ENCODE peak calls at places on chromosome 17, in four cellular contexts. One of them, this sample, is unnamed.

GRCh38 chr17:82030470-82031302 is 792 bp upstream of the RAC3 start:
- DNase-seq in stimulated activated CD4-positive, alpha-beta T cell treated with anti-CD3 and anti-CD28 coated beads, Interleukin-2, amount 100 ng/mL, for 48 hours: peak
- DNase-seq in osteoblast: peak
- DNase-seq in endodermal cell: peak
- DNase-seq in this sample: peak

GRCh38 chr17:6374761-6375312 is 60.1 kb downstream of the AIPL1 start:
- DNase-seq in stimulated activated CD4-positive, alpha-beta T cell treated with anti-CD3 and anti-CD28 coated beads, Interleukin-2, amount 100 ng/mL, for 48 hours: peak
- DNase-seq in endodermal cell: peak
- DNase-seq in osteoblast: no peak
- DNase-seq in this sample: peak

GRCh38 chr17:77634710-77635109 is 323.8 kb upstream of the TNRC6C start:
- DNase-seq in stimulated activated CD4-positive, alpha-beta T cell treated with anti-CD3 and anti-CD28 coated beads, Interleukin-2, amount 100 ng/mL, for 48 hours: no peak
- DNase-seq in endodermal cell: no peak
- DNase-seq in osteoblast: no peak
- DNase-seq in this sample: no peak

GRCh38 chr17:17205368-17206148 is 575 bp downstream of the PLD6 start:
- DNase-seq in stimulated activated CD4-positive, alpha-beta T cell treated with anti-CD3 and anti-CD28 coated beads, Interleukin-2, amount 100 ng/mL, for 48 hours: peak
- DNase-seq in endodermal cell: no peak
- DNase-seq in osteoblast: peak
- DNase-seq in this sample: peak

GRCh38 chr17:43984521-43984920 is 19.9 kb upstream of the NAGS start:
- DNase-seq in endodermal cell: peak
- DNase-seq in osteoblast: no peak
- DNase-seq in stimulated activated CD4-positive, alpha-beta T cell treated with anti-CD3 and anti-CD28 coated beads, Interleukin-2, amount 100 ng/mL, for 48 hours: no peak
- DNase-seq in this sample: no peak

GRCh38 chr17:81911969-81912368 is 770 bp upstream of the PCYT2 start:
- DNase-seq in osteoblast: no peak
- DNase-seq in endodermal cell: no peak
- DNase-seq in stimulated activated CD4-positive, alpha-beta T cell treated with anti-CD3 and anti-CD28 coated beads, Interleukin-2, amount 100 ng/mL, for 48 hours: no peak
- DNase-seq in this sample: no peak

GRCh38 chr17:4901648-4902344 is 1.1 kb downstream of the CHRNE start:
- DNase-seq in osteoblast: peak
- DNase-seq in endodermal cell: peak
- DNase-seq in stimulated activated CD4-positive, alpha-beta T cell treated with anti-CD3 and anti-CD28 coated beads, Interleukin-2, amount 100 ng/mL, for 48 hours: no peak
- DNase-seq in this sample: peak

GRCh38 chr17:80221401-80221800 is 1.2 kb downstream of the SLC26A11 start:
- DNase-seq in stimulated activated CD4-positive, alpha-beta T cell treated with anti-CD3 and anti-CD28 coated beads, Interleukin-2, amount 100 ng/mL, for 48 hours: no peak
- DNase-seq in osteoblast: peak
- DNase-seq in endodermal cell: no peak
- DNase-seq in this sample: no peak

GRCh38 chr17:77451894-77452852 is 311.4 kb downstream of the SEC14L1 start:
- DNase-seq in endodermal cell: peak
- DNase-seq in osteoblast: peak
- DNase-seq in stimulated activated CD4-positive, alpha-beta T cell treated with anti-CD3 and anti-CD28 coated beads, Interleukin-2, amount 100 ng/mL, for 48 hours: no peak
- DNase-seq in this sample: peak

GRCh38 chr17:76584427-76585047 is 1.1 kb downstream of the ST6GALNAC2 start:
- DNase-seq in endodermal cell: peak
- DNase-seq in osteoblast: peak
- DNase-seq in stimulated activated CD4-positive, alpha-beta T cell treated with anti-CD3 and anti-CD28 coated beads, Interleukin-2, amount 100 ng/mL, for 48 hours: no peak
- DNase-seq in this sample: no peak

GRCh38 chr17:82862758-82863645 is 23.2 kb upstream of the ZNF750 start:
- DNase-seq in osteoblast: peak
- DNase-seq in stimulated activated CD4-positive, alpha-beta T cell treated with anti-CD3 and anti-CD28 coated beads, Interleukin-2, amount 100 ng/mL, for 48 hours: no peak
- DNase-seq in endodermal cell: no peak
- DNase-seq in this sample: no peak

GRCh38 chr17:7835818-7836595 is 2.0 kb downstream of the KDM6B start:
- DNase-seq in endodermal cell: no peak
- DNase-seq in stimulated activated CD4-positive, alpha-beta T cell treated with anti-CD3 and anti-CD28 coated beads, Interleukin-2, amount 100 ng/mL, for 48 hours: no peak
- DNase-seq in osteoblast: no peak
- DNase-seq in this sample: peak

GRCh38 chr17:74335529-74336062 is 9.6 kb downstream of the KIF19 start:
- DNase-seq in endodermal cell: no peak
- DNase-seq in stimulated activated CD4-positive, alpha-beta T cell treated with anti-CD3 and anti-CD28 coated beads, Interleukin-2, amount 100 ng/mL, for 48 hours: no peak
- DNase-seq in osteoblast: no peak
- DNase-seq in this sample: no peak

GRCh38 chr17:43734376-43734775 is 24.2 kb downstream of the SOST start:
- DNase-seq in endodermal cell: no peak
- DNase-seq in osteoblast: peak
- DNase-seq in stimulated activated CD4-positive, alpha-beta T cell treated with anti-CD3 and anti-CD28 coated beads, Interleukin-2, amount 100 ng/mL, for 48 hours: no peak
- DNase-seq in this sample: no peak

GRCh38 chr17:68296217-68297140 is 5.2 kb downstream of the ARSG start:
- DNase-seq in stimulated activated CD4-positive, alpha-beta T cell treated with anti-CD3 and anti-CD28 coated beads, Interleukin-2, amount 100 ng/mL, for 48 hours: no peak
- DNase-seq in endodermal cell: no peak
- DNase-seq in osteoblast: no peak
- DNase-seq in this sample: no peak

GRCh38 chr17:27265333-27265732 is 28.6 kb upstream of the WSB1 start:
- DNase-seq in stimulated activated CD4-positive, alpha-beta T cell treated with anti-CD3 and anti-CD28 coated beads, Interleukin-2, amount 100 ng/mL, for 48 hours: no peak
- DNase-seq in endodermal cell: no peak
- DNase-seq in osteoblast: peak
- DNase-seq in this sample: no peak

GRCh38 chr17:75665981-75666380 is 973 bp downstream of the RECQL5 start:
- DNase-seq in endodermal cell: no peak
- DNase-seq in osteoblast: no peak
- DNase-seq in stimulated activated CD4-positive, alpha-beta T cell treated with anti-CD3 and anti-CD28 coated beads, Interleukin-2, amount 100 ng/mL, for 48 hours: no peak
- DNase-seq in this sample: no peak

GRCh38 chr17:45016823-45017222 is 34.6 kb downstream of the DCAKD start:
- DNase-seq in stimulated activated CD4-positive, alpha-beta T cell treated with anti-CD3 and anti-CD28 coated beads, Interleukin-2, amount 100 ng/mL, for 48 hours: no peak
- DNase-seq in osteoblast: peak
- DNase-seq in endodermal cell: peak
- DNase-seq in this sample: no peak